ENCODE peak calls at places on chromosomes 12 and 14, in six cellular contexts. One of them, this sample, is unnamed.

GRCh38 chr12:21910642-21911041 is 30.6 kb downstream of the ABCC9 start:
- DNase-seq in activated naive CD4-positive, alpha-beta T cell treated with anti-CD3 and anti-CD28 coated beads, Interleukin-2, amount 10 ng/mL, durations not matched to agents 7 days and 5 days: no peak
- DNase-seq in nephron progenitor cell: no peak
- DNase-seq in activated T-cell treated with anti-CD3 and anti-CD28 coated beads for 1 hour: no peak
- DNase-seq in neuronal stem cell: peak; percentile 45
- DNase-seq in HTR-8/SVneo: no peak
- DNase-seq in this sample: peak; percentile 5

GRCh38 chr12:20194171-20194570 is 174.2 kb upstream of the PDE3A start:
- DNase-seq in activated naive CD4-positive, alpha-beta T cell treated with anti-CD3 and anti-CD28 coated beads, Interleukin-2, amount 10 ng/mL, durations not matched to agents 7 days and 5 days: no peak
- DNase-seq in nephron progenitor cell: peak; percentile 33
- DNase-seq in activated T-cell treated with anti-CD3 and anti-CD28 coated beads for 1 hour: no peak
- DNase-seq in neuronal stem cell: no peak
- DNase-seq in HTR-8/SVneo: no peak
- DNase-seq in this sample: peak; percentile 25

GRCh38 chr12:91053951-91054715 is 3.7 kb downstream of the KERA start:
- DNase-seq in activated naive CD4-positive, alpha-beta T cell treated with anti-CD3 and anti-CD28 coated beads, Interleukin-2, amount 10 ng/mL, durations not matched to agents 7 days and 5 days: no peak
- DNase-seq in nephron progenitor cell: no peak
- DNase-seq in activated T-cell treated with anti-CD3 and anti-CD28 coated beads for 1 hour: no peak
- DNase-seq in neuronal stem cell: no peak
- DNase-seq in HTR-8/SVneo: no peak
- DNase-seq in this sample: peak; percentile 7

GRCh38 chr12:125944446-125944845 is 879.2 kb downstream of the AACS start:
- DNase-seq in activated naive CD4-positive, alpha-beta T cell treated with anti-CD3 and anti-CD28 coated beads, Interleukin-2, amount 10 ng/mL, durations not matched to agents 7 days and 5 days: no peak
- DNase-seq in nephron progenitor cell: no peak
- DNase-seq in activated T-cell treated with anti-CD3 and anti-CD28 coated beads for 1 hour: no peak
- DNase-seq in neuronal stem cell: no peak
- DNase-seq in HTR-8/SVneo: no peak
- DNase-seq in this sample: no peak

GRCh38 chr12:118189761-118190181 is 53.8 kb downstream of the PEBP1 start:
- DNase-seq in activated naive CD4-positive, alpha-beta T cell treated with anti-CD3 and anti-CD28 coated beads, Interleukin-2, amount 10 ng/mL, durations not matched to agents 7 days and 5 days: no peak
- DNase-seq in nephron progenitor cell: peak; percentile 34
- DNase-seq in activated T-cell treated with anti-CD3 and anti-CD28 coated beads for 1 hour: no peak
- DNase-seq in neuronal stem cell: peak; percentile 26
- DNase-seq in HTR-8/SVneo: no peak
- DNase-seq in this sample: no peak

GRCh38 chr12:43285248-43285647 is 266.8 kb downstream of the ADAMTS20 start:
- DNase-seq in activated naive CD4-positive, alpha-beta T cell treated with anti-CD3 and anti-CD28 coated beads, Interleukin-2, amount 10 ng/mL, durations not matched to agents 7 days and 5 days: no peak
- DNase-seq in nephron progenitor cell: no peak
- DNase-seq in activated T-cell treated with anti-CD3 and anti-CD28 coated beads for 1 hour: no peak
- DNase-seq in neuronal stem cell: no peak
- DNase-seq in HTR-8/SVneo: peak; percentile 47
- DNase-seq in this sample: no peak

GRCh38 chr12:15543347-15543746 is 221.0 kb downstream of the PTPRO start:
- DNase-seq in activated naive CD4-positive, alpha-beta T cell treated with anti-CD3 and anti-CD28 coated beads, Interleukin-2, amount 10 ng/mL, durations not matched to agents 7 days and 5 days: no peak
- DNase-seq in nephron progenitor cell: no peak
- DNase-seq in activated T-cell treated with anti-CD3 and anti-CD28 coated beads for 1 hour: no peak
- DNase-seq in neuronal stem cell: no peak
- DNase-seq in HTR-8/SVneo: no peak
- DNase-seq in this sample: no peak

GRCh38 chr12:62677355-62677754 is 210.7 kb downstream of the MON2 start:
- DNase-seq in activated naive CD4-positive, alpha-beta T cell treated with anti-CD3 and anti-CD28 coated beads, Interleukin-2, amount 10 ng/mL, durations not matched to agents 7 days and 5 days: no peak
- DNase-seq in nephron progenitor cell: no peak
- DNase-seq in activated T-cell treated with anti-CD3 and anti-CD28 coated beads for 1 hour: no peak
- DNase-seq in neuronal stem cell: no peak
- DNase-seq in HTR-8/SVneo: no peak
- DNase-seq in this sample: no peak

GRCh38 chr14:61188936-61189808 is 92.0 kb downstream of the TMEM30B start:
- DNase-seq in activated naive CD4-positive, alpha-beta T cell treated with anti-CD3 and anti-CD28 coated beads, Interleukin-2, amount 10 ng/mL, durations not matched to agents 7 days and 5 days: peak; percentile 46
- DNase-seq in nephron progenitor cell: peak; percentile 74
- DNase-seq in activated T-cell treated with anti-CD3 and anti-CD28 coated beads for 1 hour: no peak
- DNase-seq in neuronal stem cell: peak; percentile 29
- DNase-seq in HTR-8/SVneo: peak; percentile 91
- DNase-seq in this sample: no peak

GRCh38 chr12:103673487-103673886 is 86.4 kb downstream of the STAB2 start:
- DNase-seq in activated naive CD4-positive, alpha-beta T cell treated with anti-CD3 and anti-CD28 coated beads, Interleukin-2, amount 10 ng/mL, durations not matched to agents 7 days and 5 days: no peak
- DNase-seq in nephron progenitor cell: no peak
- DNase-seq in activated T-cell treated with anti-CD3 and anti-CD28 coated beads for 1 hour: no peak
- DNase-seq in neuronal stem cell: no peak
- DNase-seq in HTR-8/SVneo: no peak
- DNase-seq in this sample: no peak